ENCODE peak calls at places on chromosomes 3 and 15, in six cellular contexts. Q, C, E, O, V and S are unnamed samples. For H3K4me1 and H3K9me3, the result is how much of the 10 kb centered on the place peaks cover.

GRCh38 chr3:72078661-72079368 is 293.9 kb upstream of the PROK2 start:
- DNase-seq in Q (no peak), C (no peak), E (no peak), O (no peak), V (no peak), S (no peak)

GRCh38 chr3:172042136-172042535 is 2.8 kb downstream of the FNDC3B start:
- DNase-seq in Q (no peak), C (no peak), E (no peak), O (peak), V (peak), S (peak)

GRCh38 chr3:59422312-59422711 is 372.5 kb upstream of the CFAP20DC start:
- DNase-seq in Q (no peak), C (no peak), E (peak), O (peak), V (peak), S (peak)

GRCh38 chr3:171347017-171347979 is 112.9 kb downstream of the TNIK start:
- DNase-seq in Q (peak), C (no peak), E (no peak), O (peak), V (peak), S (peak)

GRCh38 chr3:80688814-80689213 is 921.0 kb upstream of the ROBO1 start:
- DNase-seq in Q (peak), C (no peak), E (peak), O (no peak), V (peak), S (peak)

GRCh38 chr3:45927881-45928280 is 15.4 kb upstream of the CXCR6 start:
- DNase-seq in Q (no peak), C (no peak), E (no peak), O (no peak), V (peak), S (peak)

GRCh38 chr3:172501560-172501959 is 21.7 kb downstream of the TNFSF10 start:
- DNase-seq in Q (no peak), C (no peak), E (no peak), O (no peak), V (no peak), S (no peak)

GRCh38 chr3:396293-396692 is 199.7 kb downstream of the CHL1 start:
- DNase-seq in Q (no peak), C (no peak), E (no peak), O (no peak), V (peak), S (no peak)

GRCh38 chr3:172057624-172058023 is 18.2 kb downstream of the FNDC3B start:
- DNase-seq in Q (no peak), C (no peak), E (no peak), O (no peak), V (no peak), S (no peak)

GRCh38 chr15:73818308-73818985 is 54.9 kb upstream of the TBC1D21 start:
- DNase-seq in Q (no peak), C (no peak), E (no peak), O (no peak), V (no peak), S (no peak)

GRCh38 chr3:69791919-69792399 is 52.7 kb downstream of the MITF start:
- DNase-seq in Q (no peak), C (no peak), E (peak), O (peak), V (peak), S (peak)

GRCh38 chr3:50382271-50382670 is 22.9 kb upstream of the TMEM115 start:
- DNase-seq in Q (no peak), C (no peak), E (no peak), O (no peak), V (no peak), S (peak)

GRCh38 chr3:33417051-33417673 is 23.0 kb downstream of the UBP1 start:
- DNase-seq in Q (no peak), C (no peak), E (peak), O (peak), V (peak), S (no peak)

GRCh38 chr3:184231671-184232070 is 2.3 kb downstream of the VWA5B2 start:
- DNase-seq in Q (no peak), C (no peak), E (no peak), O (no peak), V (no peak), S (no peak)

GRCh38 chr3:34859741-34860140 is 779.6 kb upstream of the ARPP21 start:
- DNase-seq in Q (no peak), C (no peak), E (no peak), O (no peak), V (no peak), S (peak)

GRCh38 chr3:128539376-128539775 is 46.4 kb upstream of the GATA2 start:
- DNase-seq in Q (no peak), C (no peak), E (no peak), O (no peak), V (no peak), S (no peak)
- H3K4me1 ChIP-seq in Q (under half), C (under half), E (under half), O (under half), V (under half), S (under half)

GRCh38 chr15:43471975-43472374 is 21.0 kb downstream of the TP53BP1 start:
- DNase-seq in Q (no peak), C (no peak), E (no peak), O (no peak), V (no peak), S (no peak)
- H3K9ac ChIP-seq in Q (no peak), C (no peak), E (no peak), O (no peak), V (no peak), S (no peak)

DNA sequence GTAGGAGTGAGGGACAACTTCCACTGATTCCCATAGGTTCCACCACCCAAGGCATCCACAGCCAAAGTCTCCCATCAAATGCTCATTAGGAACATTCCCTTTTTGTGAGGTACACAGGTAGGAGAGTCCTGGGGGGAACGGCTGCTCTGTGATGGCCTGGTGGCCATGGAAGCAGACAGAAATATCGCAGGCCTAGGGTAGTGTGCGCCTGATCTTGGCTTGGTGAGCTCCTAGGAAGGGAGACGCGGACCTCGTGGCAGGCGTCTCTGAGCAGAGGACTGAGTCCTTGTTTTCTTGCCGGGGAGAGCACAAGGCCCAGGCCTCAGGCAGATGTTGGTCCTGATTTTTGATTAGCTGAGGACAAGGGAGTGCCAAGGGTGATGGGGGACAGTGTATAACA is 99.5 kb downstream of the SNRPN start:
- DNase-seq in Q (no peak), C (no peak), E (no peak), O (no peak), V (no peak), S (no peak)
- H3K9me3 ChIP-seq in Q (under half), C (under half), E (half or more), O (half or more), V (under half), S (half or more)

GRCh38 chr3:13009132-13009945 is 63.9 kb downstream of the IQSEC1 start:
- DNase-seq in Q (no peak), C (no peak), E (no peak), O (no peak), V (no peak), S (no peak)

GRCh38 chr3:13011369-13012227 is 61.6 kb downstream of the IQSEC1 start:
- DNase-seq in Q (peak), C (no peak), E (peak), O (no peak), V (no peak), S (no peak)

GRCh38 chr3:13009946-13010315 is 63.3 kb downstream of the IQSEC1 start:
- DNase-seq in Q (no peak), C (no peak), E (no peak), O (no peak), V (no peak), S (no peak)

GRCh38 chr3:13012228-13012691 is 61.0 kb downstream of the IQSEC1 start:
- DNase-seq in Q (no peak), C (no peak), E (no peak), O (no peak), V (peak), S (no peak)

DNA sequence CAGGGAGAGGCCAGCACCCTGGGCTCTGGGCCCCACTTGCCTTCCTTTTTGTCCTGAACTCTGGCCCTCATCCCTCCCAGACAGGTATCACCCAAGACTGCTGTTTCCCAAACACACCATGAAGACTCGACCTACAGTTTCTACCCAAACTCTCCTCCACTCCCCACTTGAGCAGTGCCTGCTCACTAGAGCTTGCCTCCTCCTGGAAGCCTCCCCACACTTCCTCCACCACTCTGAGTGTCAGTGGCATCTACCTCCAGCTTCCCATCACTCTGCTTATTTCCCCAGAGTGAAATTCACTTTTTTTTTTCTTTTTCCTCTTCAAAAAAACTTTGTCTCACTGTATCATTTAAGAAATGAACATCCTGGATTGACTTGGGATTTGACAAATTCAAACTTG is 62.5 kb downstream of the IQSEC1 start:
- DNase-seq in Q (no peak), C (no peak), E (no peak), O (no peak), V (no peak), S (no peak)
- H3K4me1 ChIP-seq in Q (under half), C (under half), E (under half), O (under half), V (under half), S (under half)